ENCODE peak calls at places on chromosomes 16 and 17, in seven cellular contexts. T, M, S, P, U, H and Y are unnamed samples.

GRCh38 chr16:30526137-30526822 is at the start of gene ZNF768:
- DNase-seq in T (peak; percentile 73), M (peak; percentile 83), S (peak; percentile 87), P (peak; percentile 73), U (no peak), H (no peak), Y (no peak)

GRCh38 chr17:75854881-75855309 is 240 bp downstream of the WBP2 start:
- DNase-seq in T (no peak), M (no peak), S (no peak), P (no peak), U (no peak), H (no peak), Y (no peak)

GRCh38 chr16:72945081-72945480 is 102.8 kb downstream of the ZFHX3 start:
- DNase-seq in T (no peak), M (no peak), S (no peak), P (no peak), U (no peak), H (no peak), Y (no peak)

GRCh38 chr17:1197781-1198490 is 18.2 kb upstream of the ABR start:
- DNase-seq in T (no peak), M (no peak), S (no peak), P (no peak), U (no peak), H (no peak), Y (peak; percentile 96)

GRCh38 chr16:1918312-1918889 is at the start of gene HS3ST6:
- DNase-seq in T (no peak), M (no peak), S (peak; percentile 83), P (no peak), U (no peak), H (no peak), Y (no peak)

GRCh38 chr17:1709971-1710806 is at the start of gene TLCD2:
- DNase-seq in T (peak; percentile 65), M (peak; percentile 78), S (peak; percentile 79), P (peak; percentile 80), U (peak; percentile 65), H (peak; percentile 36), Y (no peak)

GRCh38 chr16:14958970-14959369 is 15.9 kb upstream of the PDXDC1 start:
- DNase-seq in T (no peak), M (no peak), S (peak; percentile 29), P (no peak), U (no peak), H (no peak), Y (no peak)

GRCh38 chr17:27535178-27535928 is 79.1 kb downstream of the KSR1 start:
- DNase-seq in T (no peak), M (no peak), S (no peak), P (no peak), U (peak; percentile 44), H (no peak), Y (no peak)

GRCh38 chr17:58176200-58176599 is 9.4 kb downstream of the OR4D2 start:
- DNase-seq in T (peak; percentile 25), M (no peak), S (peak; percentile 34), P (no peak), U (peak; percentile 25), H (no peak), Y (no peak)

GRCh38 chr16:29674188-29674587 is 4.8 kb upstream of the QPRT start:
- DNase-seq in T (peak; percentile 77), M (no peak), S (no peak), P (no peak), U (peak; percentile 40), H (no peak), Y (no peak)

GRCh38 chr16:68416057-68417046 is 32.0 kb downstream of the SMPD3 start:
- DNase-seq in T (no peak), M (no peak), S (no peak), P (peak; percentile 27), U (no peak), H (no peak), Y (no peak)

GRCh38 chr17:38572665-38573365 is 32.9 kb downstream of the SRCIN1 start:
- DNase-seq in T (peak; percentile 24), M (peak; percentile 89), S (peak; percentile 94), P (peak; percentile 47), U (no peak), H (no peak), Y (no peak)

GRCh38 chr17:21513012-21513570 is 136.9 kb downstream of the KCNJ12 start:
- DNase-seq in T (peak; percentile 81), M (peak; percentile 85), S (peak; percentile 90), P (peak; percentile 67), U (peak; percentile 64), H (peak; percentile 57), Y (peak; percentile 82)

GRCh38 chr17:32463304-32463703 is 19.0 kb downstream of the PSMD11 start:
- DNase-seq in T (no peak), M (no peak), S (no peak), P (no peak), U (no peak), H (no peak), Y (no peak)

GRCh38 chr17:78166416-78166815 is 2.0 kb upstream of the SYNGR2 start:
- DNase-seq in T (no peak), M (no peak), S (no peak), P (no peak), U (no peak), H (no peak), Y (no peak)

GRCh38 chr16:59988591-59988990 is 1254.5 kb upstream of the GOT2 start:
- DNase-seq in T (no peak), M (no peak), S (no peak), P (no peak), U (no peak), H (no peak), Y (no peak)

GRCh38 chr16:48054881-48055601 is 100.8 kb downstream of the ABCC12 start:
- DNase-seq in T (peak; percentile 46), M (peak; percentile 73), S (peak; percentile 75), P (peak; percentile 46), U (peak; percentile 71), H (peak; percentile 35), Y (peak; percentile 27)

GRCh38 chr17:27878776-27879562 is 14.2 kb downstream of the LYRM9 start:
- DNase-seq in T (no peak), M (no peak), S (no peak), P (no peak), U (no peak), H (no peak), Y (no peak)

GRCh38 chr17:7336240-7337175 is at the start of gene ACAP1:
- DNase-seq in T (peak; percentile 68), M (peak; percentile 94), S (no peak), P (no peak), U (no peak), H (no peak), Y (peak; percentile 81)

GRCh38 chr16:30659507-30660423 is 1.5 kb downstream of the FBRS start:
- DNase-seq in T (no peak), M (no peak), S (peak; percentile 88), P (peak; percentile 72), U (no peak), H (no peak), Y (peak; percentile 26)

DNA sequence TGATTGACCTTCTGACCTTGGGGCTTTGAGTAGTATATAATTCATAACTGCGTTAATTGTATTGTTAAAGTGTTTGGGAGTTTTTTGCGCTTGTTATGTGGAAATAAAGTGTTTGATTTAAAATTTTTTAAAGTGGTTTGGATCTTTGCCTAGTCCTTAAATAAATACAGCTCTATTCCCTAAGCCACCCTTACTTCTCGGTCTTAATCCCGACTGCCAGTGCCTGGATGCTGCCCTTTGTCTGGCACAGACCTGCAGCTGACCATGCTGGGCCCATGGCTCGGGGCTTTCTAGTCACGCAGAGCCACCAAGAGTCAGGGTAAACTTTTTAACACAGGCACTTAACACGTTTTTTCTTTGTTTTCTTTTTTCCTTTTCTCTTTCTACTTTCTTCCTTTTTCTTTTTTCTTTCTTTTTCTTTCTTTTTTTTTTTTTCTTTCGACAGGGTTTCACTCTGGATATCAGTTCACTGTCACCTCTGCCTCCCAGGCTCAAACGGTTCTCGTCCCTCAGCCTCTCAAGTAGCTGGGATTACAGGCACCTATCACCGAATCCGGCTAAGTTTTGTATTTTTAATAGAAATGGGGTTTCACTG is 19.6 kb upstream of the SLC5A11 start:
- DNase-seq in T (no peak), M (no peak), S (peak; percentile 37), P (no peak), U (no peak), H (no peak), Y (no peak)
- H3K4me1 ChIP-seq in T (peaks cover 8% of the 10 kb centered on the region), M (no peaks in the 10 kb centered on the region), S (no peaks in the 10 kb centered on the region), P (no peaks in the 10 kb centered on the region), U (no peaks in the 10 kb centered on the region), H (no peaks in the 10 kb centered on the region), Y (no peaks in the 10 kb centered on the region)

GRCh38 chr17:46141645-46142044 is 51.6 kb downstream of the KANSL1 start:
- DNase-seq in T (no peak), M (no peak), S (no peak), P (no peak), U (no peak), H (no peak), Y (no peak)
- H4K20me1 ChIP-seq in T (peaks cover 13% of the 10 kb centered on the region), M (no peaks in the 10 kb centered on the region), S (peaks cover 96% of the 10 kb centered on the region), P (peaks cover 95% of the 10 kb centered on the region), U (peaks cover 93% of the 10 kb centered on the region), H (peaks cover 75% of the 10 kb centered on the region), Y (peaks cover 26% of the 10 kb centered on the region)

GRCh38 chr17:81993726-81994592 is 16.5 kb downstream of the ASPSCR1 start:
- DNase-seq in T (no peak), M (no peak), S (peak; percentile 47), P (no peak), U (no peak), H (no peak), Y (no peak)

GRCh38 chr17:81995463-81996231 is 18.2 kb downstream of the ASPSCR1 start:
- DNase-seq in T (no peak), M (peak; percentile 79), S (no peak), P (no peak), U (no peak), H (no peak), Y (no peak)

GRCh38 chr17:81990836-81991683 is 13.6 kb downstream of the ASPSCR1 start:
- DNase-seq in T (no peak), M (no peak), S (no peak), P (no peak), U (no peak), H (no peak), Y (no peak)

GRCh38 chr17:81994593-81995462 is 17.4 kb downstream of the ASPSCR1 start:
- DNase-seq in T (no peak), M (no peak), S (no peak), P (no peak), U (no peak), H (no peak), Y (no peak)

DNA sequence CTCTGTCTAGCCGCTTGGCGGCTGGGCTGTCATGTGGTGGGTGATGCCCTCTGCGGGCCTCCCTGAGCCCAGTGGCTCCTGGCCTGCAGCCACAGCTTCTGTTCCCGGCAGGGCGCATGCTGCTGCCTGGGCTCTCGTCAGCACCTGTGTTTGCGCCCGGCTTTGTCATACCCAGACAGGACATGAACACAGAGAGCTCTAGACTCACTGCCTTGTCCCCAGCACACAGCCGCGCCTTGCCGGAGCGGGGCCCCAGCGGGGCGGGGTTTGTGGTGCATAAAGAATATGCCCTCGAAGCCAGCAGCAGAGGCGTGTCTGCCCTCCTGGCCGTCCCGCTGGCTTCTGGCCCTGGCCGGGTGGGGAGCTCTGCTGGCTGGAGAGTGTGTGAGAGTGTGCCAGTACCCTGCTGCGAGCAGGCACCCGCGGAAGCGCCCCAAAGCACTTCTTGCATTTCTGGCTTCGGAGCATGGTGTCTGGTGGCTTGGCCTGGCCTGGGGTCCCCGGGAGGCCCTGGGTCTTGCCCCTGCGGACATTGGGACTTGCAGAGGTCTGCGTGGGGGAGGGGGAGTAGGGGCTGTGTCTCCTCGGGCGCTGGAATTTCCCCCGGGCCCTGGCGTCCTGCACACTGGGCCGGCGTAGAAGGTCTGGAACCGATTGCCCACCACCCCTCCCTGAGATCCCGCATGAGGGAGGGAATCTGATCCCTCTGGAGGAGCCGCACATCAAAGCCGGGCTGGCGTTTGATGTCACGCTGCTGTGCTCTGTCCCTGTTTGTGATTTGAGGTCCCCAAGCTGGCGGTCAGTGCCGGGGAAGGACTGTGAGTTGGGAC is 14.5 kb downstream of the ASPSCR1 start:
- DNase-seq in T (no peak), M (peak; percentile 76), S (peak; percentile 66), P (peak; percentile 95), U (peak; percentile 31), H (no peak), Y (no peak)
- H3K27ac ChIP-seq in T (no peak overlapping the region), M (no peak overlapping the region), S (peak overlapping the region; percentile 78), P (no peak overlapping the region), U (no peak overlapping the region), H (peak overlapping the region; percentile 34), Y (no peak overlapping the region)

GRCh38 chr17:40094874-40095273 is 5.5 kb downstream of the NR1D1 start:
- DNase-seq in T (no peak), M (no peak), S (no peak), P (no peak), U (no peak), H (no peak), Y (no peak)
- H3K4me1 ChIP-seq in T (peaks cover 48% of the 10 kb centered on the region), M (peaks cover 6% of the 10 kb centered on the region), S (peaks cover 14% of the 10 kb centered on the region), P (peaks cover 14% of the 10 kb centered on the region), U (peaks cover 15% of the 10 kb centered on the region), H (peaks cover 34% of the 10 kb centered on the region), Y (peaks cover 43% of the 10 kb centered on the region)